ENCODE peak calls at places on chromosomes 5 and 9, in six cellular contexts. One of them, this sample, is unnamed.
A peak's percentile ranks its signal among the peaks of the same experiment; 100 is the strongest.

GRCh38 chr9:92963831-92964606 is 16.7 kb downstream of the FGD3 start:
- DNase-seq in lower lobe of right lung: peak; percentile 70
- DNase-seq in WERI-Rb-1: no peak
- DNase-seq in cardiac fibroblast: no peak
- DNase-seq in T-helper 2 cell: peak; percentile 49
- DNase-seq in gastrocnemius medialis: no peak
- DNase-seq in this sample: peak; percentile 74

GRCh38 chr9:99056876-99057664 is 47.8 kb upstream of the TGFBR1 start:
- DNase-seq in lower lobe of right lung: no peak
- DNase-seq in WERI-Rb-1: no peak
- DNase-seq in cardiac fibroblast: peak; percentile 70
- DNase-seq in T-helper 2 cell: no peak
- DNase-seq in gastrocnemius medialis: no peak
- DNase-seq in this sample: no peak

GRCh38 chr5:95611396-95611795 is 8.5 kb upstream of the GPR150 start:
- DNase-seq in lower lobe of right lung: no peak
- DNase-seq in WERI-Rb-1: no peak
- DNase-seq in cardiac fibroblast: no peak
- DNase-seq in T-helper 2 cell: no peak
- DNase-seq in gastrocnemius medialis: no peak
- DNase-seq in this sample: no peak

GRCh38 chr5:159515909-159516415 is 185.7 kb upstream of the IL12B start:
- DNase-seq in lower lobe of right lung: peak; percentile 68
- DNase-seq in WERI-Rb-1: peak; percentile 58
- DNase-seq in cardiac fibroblast: peak; percentile 65
- DNase-seq in T-helper 2 cell: peak; percentile 44
- DNase-seq in gastrocnemius medialis: no peak
- DNase-seq in this sample: peak; percentile 35

GRCh38 chr5:67163231-67163756 is 33.3 kb downstream of the CD180 start:
- DNase-seq in lower lobe of right lung: no peak
- DNase-seq in WERI-Rb-1: no peak
- DNase-seq in cardiac fibroblast: no peak
- DNase-seq in T-helper 2 cell: no peak
- DNase-seq in gastrocnemius medialis: no peak
- DNase-seq in this sample: no peak

GRCh38 chr5:6328173-6328572 is 50.2 kb downstream of the MED10 start:
- DNase-seq in lower lobe of right lung: no peak
- DNase-seq in WERI-Rb-1: no peak
- DNase-seq in cardiac fibroblast: peak; percentile 3
- DNase-seq in T-helper 2 cell: no peak
- DNase-seq in gastrocnemius medialis: no peak
- DNase-seq in this sample: peak; percentile 46

GRCh38 chr5:176550275-176550831 is 1.2 kb downstream of the CDHR2 start:
- DNase-seq in lower lobe of right lung: no peak
- DNase-seq in WERI-Rb-1: no peak
- DNase-seq in cardiac fibroblast: no peak
- DNase-seq in T-helper 2 cell: no peak
- DNase-seq in gastrocnemius medialis: no peak
- DNase-seq in this sample: no peak

GRCh38 chr5:172511952-172512351 is 57.6 kb upstream of the SH3PXD2B start:
- DNase-seq in lower lobe of right lung: no peak
- DNase-seq in WERI-Rb-1: no peak
- DNase-seq in cardiac fibroblast: no peak
- DNase-seq in T-helper 2 cell: no peak
- DNase-seq in gastrocnemius medialis: no peak
- DNase-seq in this sample: no peak

GRCh38 chr9:124599121-124599795 is 92.1 kb upstream of the NR5A1 start:
- DNase-seq in lower lobe of right lung: no peak
- DNase-seq in WERI-Rb-1: no peak
- DNase-seq in cardiac fibroblast: no peak
- DNase-seq in T-helper 2 cell: no peak
- DNase-seq in gastrocnemius medialis: no peak
- DNase-seq in this sample: no peak

GRCh38 chr9:133514475-133515239 is 10.1 kb downstream of the MYMK start:
- DNase-seq in lower lobe of right lung: no peak
- DNase-seq in WERI-Rb-1: no peak
- DNase-seq in cardiac fibroblast: peak; percentile 69
- DNase-seq in T-helper 2 cell: no peak
- DNase-seq in gastrocnemius medialis: no peak
- DNase-seq in this sample: no peak

GRCh38 chr5:9445989-9446388 is 99.9 kb downstream of the SEMA5A start:
- DNase-seq in lower lobe of right lung: no peak
- DNase-seq in WERI-Rb-1: no peak
- DNase-seq in cardiac fibroblast: peak; percentile 34
- DNase-seq in T-helper 2 cell: no peak
- DNase-seq in gastrocnemius medialis: no peak
- DNase-seq in this sample: no peak

GRCh38 chr9:122029898-122030297 is 63.2 kb downstream of the TTLL11 start:
- DNase-seq in lower lobe of right lung: no peak
- DNase-seq in WERI-Rb-1: no peak
- DNase-seq in cardiac fibroblast: no peak
- DNase-seq in T-helper 2 cell: no peak
- DNase-seq in gastrocnemius medialis: no peak
- DNase-seq in this sample: no peak

GRCh38 chr9:95762322-95762721 is 113.2 kb upstream of the ERCC6L2 start:
- DNase-seq in lower lobe of right lung: no peak
- DNase-seq in WERI-Rb-1: no peak
- DNase-seq in cardiac fibroblast: no peak
- DNase-seq in T-helper 2 cell: no peak
- DNase-seq in gastrocnemius medialis: no peak
- DNase-seq in this sample: peak; percentile 39

GRCh38 chr5:20368581-20368980 is 380.6 kb upstream of the CDH18 start:
- DNase-seq in lower lobe of right lung: no peak
- DNase-seq in WERI-Rb-1: no peak
- DNase-seq in cardiac fibroblast: no peak
- DNase-seq in T-helper 2 cell: no peak
- DNase-seq in gastrocnemius medialis: no peak
- DNase-seq in this sample: no peak

GRCh38 chr5:143001764-143002351 is 231.7 kb downstream of the ARHGAP26 start:
- DNase-seq in lower lobe of right lung: no peak
- DNase-seq in WERI-Rb-1: no peak
- DNase-seq in cardiac fibroblast: peak; percentile 67
- DNase-seq in T-helper 2 cell: no peak
- DNase-seq in gastrocnemius medialis: no peak
- DNase-seq in this sample: no peak

GRCh38 chr9:38421498-38422211 is 2.6 kb downstream of the IGFBPL1 start:
- DNase-seq in lower lobe of right lung: no peak
- DNase-seq in WERI-Rb-1: peak; percentile 72
- DNase-seq in cardiac fibroblast: no peak
- DNase-seq in T-helper 2 cell: no peak
- DNase-seq in gastrocnemius medialis: no peak
- DNase-seq in this sample: no peak

GRCh38 chr5:42870882-42871418 is 59.3 kb upstream of the SELENOP start:
- DNase-seq in lower lobe of right lung: no peak
- DNase-seq in WERI-Rb-1: no peak
- DNase-seq in cardiac fibroblast: peak; percentile 39
- DNase-seq in T-helper 2 cell: no peak
- DNase-seq in gastrocnemius medialis: no peak
- DNase-seq in this sample: no peak

GRCh38 chr9:82325907-82326306 is 337.3 kb downstream of the SPATA31D1 start:
- DNase-seq in lower lobe of right lung: no peak
- DNase-seq in WERI-Rb-1: no peak
- DNase-seq in cardiac fibroblast: no peak
- DNase-seq in T-helper 2 cell: no peak
- DNase-seq in gastrocnemius medialis: no peak
- DNase-seq in this sample: no peak

GRCh38 chr5:65762234-65762633 is 40.2 kb downstream of the NLN start:
- DNase-seq in lower lobe of right lung: no peak
- DNase-seq in WERI-Rb-1: no peak
- DNase-seq in cardiac fibroblast: no peak
- DNase-seq in T-helper 2 cell: no peak
- DNase-seq in gastrocnemius medialis: no peak
- DNase-seq in this sample: no peak

GRCh38 chr9:134316444-134317160 is 9.7 kb upstream of the RXRA start:
- DNase-seq in lower lobe of right lung: peak; percentile 50
- DNase-seq in WERI-Rb-1: no peak
- DNase-seq in cardiac fibroblast: peak; percentile 71
- DNase-seq in T-helper 2 cell: no peak
- DNase-seq in gastrocnemius medialis: no peak
- DNase-seq in this sample: no peak

GRCh38 chr9:4303002-4303401 is 3.1 kb upstream of the GLIS3 start:
- DNase-seq in lower lobe of right lung: no peak
- DNase-seq in WERI-Rb-1: no peak
- DNase-seq in cardiac fibroblast: peak; percentile 84
- DNase-seq in T-helper 2 cell: no peak
- DNase-seq in gastrocnemius medialis: no peak
- DNase-seq in this sample: no peak

GRCh38 chr9:116796669-116797068 is 109.6 kb downstream of the TRIM32 start:
- DNase-seq in lower lobe of right lung: no peak
- DNase-seq in WERI-Rb-1: no peak
- DNase-seq in cardiac fibroblast: no peak
- DNase-seq in T-helper 2 cell: no peak
- DNase-seq in gastrocnemius medialis: no peak
- DNase-seq in this sample: no peak

GRCh38 chr5:53434566-53434965 is 45.9 kb upstream of the FST start:
- DNase-seq in lower lobe of right lung: no peak
- DNase-seq in WERI-Rb-1: no peak
- DNase-seq in cardiac fibroblast: no peak
- DNase-seq in T-helper 2 cell: no peak
- DNase-seq in gastrocnemius medialis: no peak
- DNase-seq in this sample: no peak

GRCh38 chr9:136228107-136228875 is 17.3 kb downstream of the QSOX2 start:
- DNase-seq in lower lobe of right lung: no peak
- DNase-seq in WERI-Rb-1: no peak
- DNase-seq in cardiac fibroblast: peak; percentile 29
- DNase-seq in T-helper 2 cell: no peak
- DNase-seq in gastrocnemius medialis: no peak
- DNase-seq in this sample: no peak

GRCh38 chr5:173290477-173291131 is 37.6 kb downstream of the STC2 start:
- DNase-seq in lower lobe of right lung: no peak
- DNase-seq in WERI-Rb-1: no peak
- DNase-seq in cardiac fibroblast: peak; percentile 74
- DNase-seq in T-helper 2 cell: no peak
- DNase-seq in gastrocnemius medialis: no peak
- DNase-seq in this sample: no peak

GRCh38 chr9:95506692-95507455 is 9.9 kb downstream of the PTCH1 start:
- DNase-seq in lower lobe of right lung: no peak
- DNase-seq in WERI-Rb-1: peak; percentile 65
- DNase-seq in cardiac fibroblast: no peak
- DNase-seq in T-helper 2 cell: no peak
- DNase-seq in gastrocnemius medialis: no peak
- DNase-seq in this sample: no peak

GRCh38 chr5:157160001-157160400 is 6.1 kb downstream of the GARIN3 start:
- DNase-seq in lower lobe of right lung: no peak
- DNase-seq in WERI-Rb-1: no peak
- DNase-seq in cardiac fibroblast: no peak
- DNase-seq in T-helper 2 cell: peak; percentile 38
- DNase-seq in gastrocnemius medialis: no peak
- DNase-seq in this sample: no peak

GRCh38 chr9:79026311-79026710 is 545.5 kb upstream of the TLE4 start:
- DNase-seq in lower lobe of right lung: no peak
- DNase-seq in WERI-Rb-1: peak; percentile 18
- DNase-seq in cardiac fibroblast: no peak
- DNase-seq in T-helper 2 cell: no peak
- DNase-seq in gastrocnemius medialis: no peak
- DNase-seq in this sample: no peak

GRCh38 chr5:82384025-82384750 is 106.0 kb upstream of the RPS23 start:
- DNase-seq in lower lobe of right lung: no peak
- DNase-seq in WERI-Rb-1: no peak
- DNase-seq in cardiac fibroblast: peak; percentile 11
- DNase-seq in T-helper 2 cell: no peak
- DNase-seq in gastrocnemius medialis: no peak
- DNase-seq in this sample: no peak

GRCh38 chr5:126508962-126509279 is 85.7 kb downstream of the GRAMD2B start:
- DNase-seq in lower lobe of right lung: no peak
- DNase-seq in WERI-Rb-1: no peak
- DNase-seq in cardiac fibroblast: peak; percentile 56
- DNase-seq in T-helper 2 cell: no peak
- DNase-seq in gastrocnemius medialis: peak; percentile 37
- DNase-seq in this sample: peak; percentile 18

GRCh38 chr5:149188383-149188782 is 47.1 kb downstream of the ABLIM3 start:
- DNase-seq in lower lobe of right lung: no peak
- DNase-seq in WERI-Rb-1: no peak
- DNase-seq in cardiac fibroblast: no peak
- DNase-seq in T-helper 2 cell: no peak
- DNase-seq in gastrocnemius medialis: no peak
- DNase-seq in this sample: no peak

GRCh38 chr9:93278164-93278563 is 94.2 kb downstream of the WNK2 start:
- DNase-seq in lower lobe of right lung: no peak
- DNase-seq in WERI-Rb-1: no peak
- DNase-seq in cardiac fibroblast: no peak
- DNase-seq in T-helper 2 cell: no peak
- DNase-seq in gastrocnemius medialis: no peak
- DNase-seq in this sample: no peak

GRCh38 chr5:55900776-55901175 is 49.6 kb downstream of the IL31RA start:
- DNase-seq in lower lobe of right lung: no peak
- DNase-seq in WERI-Rb-1: no peak
- DNase-seq in cardiac fibroblast: no peak
- DNase-seq in T-helper 2 cell: no peak
- DNase-seq in gastrocnemius medialis: no peak
- DNase-seq in this sample: no peak

GRCh38 chr9:128552153-128552743 is at the start of gene SPTAN1:
- DNase-seq in lower lobe of right lung: peak; percentile 92
- DNase-seq in WERI-Rb-1: peak; percentile 93
- DNase-seq in cardiac fibroblast: peak; percentile 93
- DNase-seq in T-helper 2 cell: peak; percentile 92
- DNase-seq in gastrocnemius medialis: peak; percentile 69
- DNase-seq in this sample: peak; percentile 85

GRCh38 chr5:143350790-143351603 is 52.5 kb downstream of the NR3C1 start:
- DNase-seq in lower lobe of right lung: no peak
- DNase-seq in WERI-Rb-1: no peak
- DNase-seq in cardiac fibroblast: peak; percentile 79
- DNase-seq in T-helper 2 cell: no peak
- DNase-seq in gastrocnemius medialis: no peak
- DNase-seq in this sample: no peak

GRCh38 chr5:64144429-64145215 is 21.0 kb upstream of the RNF180 start:
- DNase-seq in lower lobe of right lung: no peak
- DNase-seq in WERI-Rb-1: no peak
- DNase-seq in cardiac fibroblast: peak; percentile 48
- DNase-seq in T-helper 2 cell: no peak
- DNase-seq in gastrocnemius medialis: no peak
- DNase-seq in this sample: no peak

GRCh38 chr5:154368041-154368800 is 77.6 kb upstream of the SAP30L start:
- DNase-seq in lower lobe of right lung: no peak
- DNase-seq in WERI-Rb-1: no peak
- DNase-seq in cardiac fibroblast: peak; percentile 96
- DNase-seq in T-helper 2 cell: no peak
- DNase-seq in gastrocnemius medialis: no peak
- DNase-seq in this sample: no peak

This sample was measured in Jurkat, Clone E6-1.